ENCODE peak calls at places on chromosomes 7 and 10, in eight cellular contexts. S is activated B cell treated with CpG ODN at 0.5 μM for 24 hours, O is GM13977, D is iris pigment epithelial cell, N is germinal center, R is heart left ventricle, F is HCEC 1CT, C is left ventricle myocardium superior. Y is an unnamed sample.
A peak's percentile ranks its signal among the peaks of the same experiment; 100 is the strongest.

GRCh38 chr10:10366836-10367235 is 650.8 kb upstream of the CELF2 start:
- DNase-seq in S (no peak), O (no peak), D (no peak), N (no peak), R (no peak), F (no peak), C (no peak), Y (no peak)

GRCh38 chr10:12333382-12334185 is 15.8 kb upstream of the CAMK1D start:
- DNase-seq in S (peak; percentile 37), O (peak; percentile 68), D (peak; percentile 96), N (no peak), R (peak; percentile 73), F (peak; percentile 89), C (peak; percentile 63), Y (no peak)

GRCh38 chr7:70749831-70750230 is 382.1 kb upstream of the GALNT17 start:
- DNase-seq in S (no peak), O (no peak), D (no peak), N (no peak), R (no peak), F (no peak), C (no peak), Y (no peak)

GRCh38 chr7:13898957-13899670 is 90.4 kb downstream of the ETV1 start:
- DNase-seq in S (no peak), O (no peak), D (no peak), N (no peak), R (no peak), F (no peak), C (no peak), Y (no peak)

GRCh38 chr7:7673240-7673550 is 32.6 kb downstream of the UMAD1 start:
- DNase-seq in S (no peak), O (no peak), D (no peak), N (no peak), R (no peak), F (no peak), C (no peak), Y (no peak)

GRCh38 chr7:97118306-97118917 is 914 bp downstream of the SDHAF3 start:
- DNase-seq in S (no peak), O (no peak), D (peak; percentile 14), N (no peak), R (no peak), F (no peak), C (no peak), Y (no peak)

GRCh38 chr7:112296416-112296815 is 89.9 kb downstream of the ZNF277 start:
- DNase-seq in S (no peak), O (no peak), D (peak; percentile 31), N (no peak), R (no peak), F (no peak), C (no peak), Y (no peak)

GRCh38 chr7:111855161-111855841 is 293.0 kb upstream of the IMMP2L start:
- DNase-seq in S (no peak), O (peak; percentile 38), D (peak; percentile 85), N (no peak), R (no peak), F (peak; percentile 72), C (no peak), Y (no peak)

GRCh38 chr7:71229699-71230098 is 97.8 kb downstream of the GALNT17 start:
- DNase-seq in S (no peak), O (no peak), D (no peak), N (no peak), R (no peak), F (no peak), C (no peak), Y (no peak)

Y was measured in D721Med.